ENCODE peak calls at places on chromosome 16, in nine cellular contexts. One of them, this sample, is unnamed.

GRCh38 chr16:87569601-87570559 is 32.4 kb upstream of the JPH3 start:
- DNase-seq in neural crest cell: no peak
- DNase-seq in pancreas: no peak
- DNase-seq in hepatocyte: no peak
- DNase-seq in cardiac muscle cell: no peak
- DNase-seq in fibroblast of the aortic adventitia: peak; percentile 66
- DNase-seq in mesothelial cell of epicardium: no peak
- DNase-seq in H1: no peak
- DNase-seq in tibial nerve: no peak
- DNase-seq in this sample: no peak

GRCh38 chr16:69132424-69133252 is at the start of the genes CHTF8 and UTP4:
- DNase-seq in neural crest cell: peak; percentile 79
- DNase-seq in pancreas: peak; percentile 85
- DNase-seq in hepatocyte: peak; percentile 94
- DNase-seq in cardiac muscle cell: peak; percentile 93
- DNase-seq in fibroblast of the aortic adventitia: peak; percentile 67
- DNase-seq in mesothelial cell of epicardium: peak; percentile 83
- DNase-seq in H1: no peak
- DNase-seq in tibial nerve: peak; percentile 78
- DNase-seq in this sample: peak; percentile 88

GRCh38 chr16:3907586-3907985 is 27.1 kb upstream of the CREBBP start:
- DNase-seq in neural crest cell: no peak
- DNase-seq in pancreas: no peak
- DNase-seq in hepatocyte: peak; percentile 26
- DNase-seq in cardiac muscle cell: no peak
- DNase-seq in fibroblast of the aortic adventitia: no peak
- DNase-seq in mesothelial cell of epicardium: no peak
- DNase-seq in H1: peak; percentile 53
- DNase-seq in tibial nerve: no peak
- DNase-seq in this sample: no peak

GRCh38 chr16:68644715-68645493 is at the start of gene CDH3:
- DNase-seq in neural crest cell: peak; percentile 35
- DNase-seq in pancreas: peak; percentile 54
- DNase-seq in hepatocyte: peak; percentile 80
- DNase-seq in cardiac muscle cell: peak; percentile 58
- DNase-seq in fibroblast of the aortic adventitia: no peak
- DNase-seq in mesothelial cell of epicardium: peak; percentile 59
- DNase-seq in H1: peak; percentile 93
- DNase-seq in tibial nerve: no peak
- DNase-seq in this sample: peak; percentile 32

GRCh38 chr16:5056347-5056746 is 9.4 kb downstream of the C16orf89 start:
- DNase-seq in neural crest cell: peak; percentile 33
- DNase-seq in pancreas: no peak
- DNase-seq in hepatocyte: peak; percentile 46
- DNase-seq in cardiac muscle cell: peak; percentile 57
- DNase-seq in fibroblast of the aortic adventitia: no peak
- DNase-seq in mesothelial cell of epicardium: no peak
- DNase-seq in H1: peak; percentile 81
- DNase-seq in tibial nerve: no peak
- DNase-seq in this sample: peak; percentile 53

GRCh38 chr16:30651124-30652004 is 604 bp downstream of the PRR14 start:
- DNase-seq in neural crest cell: peak; percentile 42
- DNase-seq in pancreas: peak; percentile 74
- DNase-seq in hepatocyte: peak; percentile 90
- DNase-seq in cardiac muscle cell: peak; percentile 74
- DNase-seq in fibroblast of the aortic adventitia: peak; percentile 56
- DNase-seq in mesothelial cell of epicardium: no peak
- DNase-seq in H1: peak; percentile 80
- DNase-seq in tibial nerve: peak; percentile 20
- DNase-seq in this sample: peak; percentile 73

GRCh38 chr16:67236551-67237395 is 9.8 kb downstream of the TMEM208 start:
- DNase-seq in neural crest cell: peak; percentile 42
- DNase-seq in pancreas: no peak
- DNase-seq in hepatocyte: peak; percentile 46
- DNase-seq in cardiac muscle cell: peak; percentile 32
- DNase-seq in fibroblast of the aortic adventitia: peak; percentile 22
- DNase-seq in mesothelial cell of epicardium: no peak
- DNase-seq in H1: peak; percentile 98
- DNase-seq in tibial nerve: no peak
- DNase-seq in this sample: peak; percentile 75

GRCh38 chr16:22728167-22728836 is 85.7 kb upstream of the HS3ST2 start:
- DNase-seq in neural crest cell: no peak
- DNase-seq in pancreas: no peak
- DNase-seq in hepatocyte: no peak
- DNase-seq in cardiac muscle cell: no peak
- DNase-seq in fibroblast of the aortic adventitia: no peak
- DNase-seq in mesothelial cell of epicardium: no peak
- DNase-seq in H1: no peak
- DNase-seq in tibial nerve: no peak
- DNase-seq in this sample: no peak

GRCh38 chr16:30995927-30996323 is 10.9 kb downstream of the HSD3B7 start:
- DNase-seq in neural crest cell: no peak
- DNase-seq in pancreas: no peak
- DNase-seq in hepatocyte: no peak
- DNase-seq in cardiac muscle cell: no peak
- DNase-seq in fibroblast of the aortic adventitia: no peak
- DNase-seq in mesothelial cell of epicardium: no peak
- DNase-seq in H1: no peak
- DNase-seq in tibial nerve: no peak
- DNase-seq in this sample: no peak

DNA sequence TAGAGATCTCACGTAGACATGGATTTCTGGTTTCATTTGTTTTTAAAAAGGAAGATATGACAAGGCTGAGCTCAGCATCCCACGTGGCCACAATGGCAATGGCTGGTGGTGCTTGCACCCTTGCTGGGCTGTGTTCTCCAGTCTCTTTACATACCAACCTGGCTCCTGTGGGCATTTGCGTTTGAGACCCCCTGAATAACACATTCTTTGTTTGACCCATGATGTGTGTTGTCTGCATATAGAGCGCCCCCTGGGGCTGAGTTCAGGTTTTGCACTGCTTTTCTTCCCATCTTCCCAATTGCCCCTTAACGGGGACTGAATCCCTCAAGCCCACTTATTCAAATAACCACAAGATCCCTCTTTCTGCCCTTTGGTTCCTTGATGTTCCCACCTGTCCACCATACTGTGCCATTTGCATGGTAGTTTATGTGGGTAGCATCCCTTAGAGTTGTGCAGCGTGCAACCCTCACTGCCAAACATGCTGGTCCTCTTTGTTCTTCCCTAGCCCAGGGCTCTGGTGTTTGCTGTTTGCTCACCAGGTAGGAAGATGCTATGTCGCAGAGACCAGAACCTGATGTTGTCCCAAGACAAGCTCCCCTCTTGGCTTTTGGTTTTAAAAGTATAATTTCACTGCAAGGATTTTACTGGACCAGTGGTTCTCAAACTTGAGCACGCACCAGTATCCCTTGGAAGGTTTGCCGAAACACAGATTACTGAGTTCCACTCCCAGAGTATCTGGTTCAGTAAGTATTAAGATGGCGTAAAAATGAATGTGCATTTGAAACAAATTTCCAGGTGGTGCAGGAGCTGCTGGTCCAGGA is 38.5 kb upstream of the NKD1 start:
- DNase-seq in neural crest cell: peak; percentile 63
- DNase-seq in pancreas: no peak
- DNase-seq in hepatocyte: no peak
- DNase-seq in cardiac muscle cell: peak; percentile 8
- DNase-seq in fibroblast of the aortic adventitia: peak; percentile 3
- DNase-seq in mesothelial cell of epicardium: no peak
- DNase-seq in H1: peak; percentile 95
- DNase-seq in tibial nerve: peak; percentile 14
- DNase-seq in this sample: peak; percentile 57
- TF ChIP-seq CTCF in neural crest cell: peak; percentile 72
- TF ChIP-seq CTCF in pancreas: no peak
- TF ChIP-seq CTCF in hepatocyte: peak; percentile 38
- TF ChIP-seq CTCF in cardiac muscle cell: peak; percentile 77
- TF ChIP-seq CTCF in fibroblast of the aortic adventitia: peak; percentile 61
- TF ChIP-seq CTCF in mesothelial cell of epicardium: peak; percentile 54
- TF ChIP-seq CTCF in H1: peak; percentile 93
- TF ChIP-seq CTCF in tibial nerve: no peak
- TF ChIP-seq CTCF in this sample: peak; percentile 90

DNA sequence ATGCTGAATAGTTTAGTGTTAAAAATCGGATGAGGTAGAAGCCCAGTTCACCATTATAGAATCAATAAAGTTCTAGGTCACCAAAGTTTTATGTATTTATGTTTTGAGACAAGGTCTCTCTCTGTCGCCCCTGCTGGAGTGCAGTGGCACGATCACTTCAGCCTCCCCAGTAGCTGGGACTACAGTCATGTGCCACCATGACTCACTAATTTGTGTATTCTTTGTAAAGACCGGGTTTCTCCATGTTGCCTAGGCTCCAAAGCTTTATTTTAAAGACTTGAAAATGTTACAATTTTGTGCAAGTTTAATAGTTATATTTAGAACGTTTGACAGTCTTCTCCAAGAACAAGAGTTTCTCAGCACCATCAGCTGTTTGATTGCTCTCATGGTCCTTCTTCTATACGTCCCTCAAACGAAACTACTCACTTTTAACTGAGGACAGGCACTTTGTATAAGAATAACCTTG is 32.1 kb downstream of the NDE1 start:
- DNase-seq in neural crest cell: peak; percentile 6
- DNase-seq in pancreas: no peak
- DNase-seq in hepatocyte: peak; percentile 73
- DNase-seq in cardiac muscle cell: peak; percentile 39
- DNase-seq in fibroblast of the aortic adventitia: peak; percentile 73
- DNase-seq in mesothelial cell of epicardium: no peak
- DNase-seq in H1: peak; percentile 48
- DNase-seq in tibial nerve: peak; percentile 20
- DNase-seq in this sample: peak; percentile 49
- TF ChIP-seq CTCF in neural crest cell: peak; percentile 58
- TF ChIP-seq CTCF in pancreas: no peak
- TF ChIP-seq CTCF in hepatocyte: peak; percentile 26
- TF ChIP-seq CTCF in cardiac muscle cell: peak; percentile 60
- TF ChIP-seq CTCF in fibroblast of the aortic adventitia: peak; percentile 68
- TF ChIP-seq CTCF in mesothelial cell of epicardium: no peak
- TF ChIP-seq CTCF in H1: peak; percentile 64
- TF ChIP-seq CTCF in tibial nerve: peak; percentile 15
- TF ChIP-seq CTCF in this sample: peak; percentile 60

GRCh38 chr16:79051313-79051712 is 549.2 kb downstream of the MAF start:
- DNase-seq in neural crest cell: no peak
- DNase-seq in pancreas: no peak
- DNase-seq in hepatocyte: no peak
- DNase-seq in cardiac muscle cell: no peak
- DNase-seq in fibroblast of the aortic adventitia: no peak
- DNase-seq in mesothelial cell of epicardium: no peak
- DNase-seq in H1: no peak
- DNase-seq in tibial nerve: no peak
- DNase-seq in this sample: no peak

GRCh38 chr16:79049040-79049439 is 551.5 kb downstream of the MAF start:
- DNase-seq in neural crest cell: no peak
- DNase-seq in pancreas: no peak
- DNase-seq in hepatocyte: no peak
- DNase-seq in cardiac muscle cell: no peak
- DNase-seq in fibroblast of the aortic adventitia: no peak
- DNase-seq in mesothelial cell of epicardium: no peak
- DNase-seq in H1: no peak
- DNase-seq in tibial nerve: no peak
- DNase-seq in this sample: no peak

GRCh38 chr16:79050063-79050462 is 550.5 kb downstream of the MAF start:
- DNase-seq in neural crest cell: no peak
- DNase-seq in pancreas: no peak
- DNase-seq in hepatocyte: no peak
- DNase-seq in cardiac muscle cell: no peak
- DNase-seq in fibroblast of the aortic adventitia: no peak
- DNase-seq in mesothelial cell of epicardium: no peak
- DNase-seq in H1: no peak
- DNase-seq in tibial nerve: no peak
- DNase-seq in this sample: no peak

GRCh38 chr16:79045191-79045590 is 555.3 kb downstream of the MAF start:
- DNase-seq in neural crest cell: no peak
- DNase-seq in pancreas: no peak
- DNase-seq in hepatocyte: no peak
- DNase-seq in cardiac muscle cell: no peak
- DNase-seq in fibroblast of the aortic adventitia: no peak
- DNase-seq in mesothelial cell of epicardium: no peak
- DNase-seq in H1: no peak
- DNase-seq in tibial nerve: no peak
- DNase-seq in this sample: no peak

DNA sequence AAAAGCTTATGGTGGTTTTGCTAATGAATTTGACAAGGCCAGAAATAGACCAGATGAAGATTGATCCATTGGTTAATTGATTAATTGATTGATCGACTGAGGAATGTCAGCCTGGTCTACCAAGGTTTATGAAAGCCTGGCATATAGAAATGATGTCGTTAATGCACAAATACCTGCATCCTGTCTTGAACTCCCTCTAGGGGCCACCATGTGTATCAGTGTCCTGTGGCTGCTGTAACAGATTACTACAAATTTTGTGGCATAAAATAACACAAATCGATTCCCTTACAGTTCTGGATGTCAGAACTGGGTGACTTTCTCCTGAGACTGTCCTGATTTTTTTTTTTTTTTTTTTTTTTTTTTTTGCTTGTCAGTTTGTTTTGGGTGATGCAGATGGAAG is 553.2 kb downstream of the MAF start:
- DNase-seq in neural crest cell: no peak
- DNase-seq in pancreas: no peak
- DNase-seq in hepatocyte: no peak
- DNase-seq in cardiac muscle cell: no peak
- DNase-seq in fibroblast of the aortic adventitia: no peak
- DNase-seq in mesothelial cell of epicardium: no peak
- DNase-seq in H1: no peak
- DNase-seq in tibial nerve: no peak
- DNase-seq in this sample: no peak
- TF ChIP-seq CTCF in neural crest cell: peak; percentile 68
- TF ChIP-seq CTCF in pancreas: no peak
- TF ChIP-seq CTCF in hepatocyte: peak; percentile 40
- TF ChIP-seq CTCF in cardiac muscle cell: no peak
- TF ChIP-seq CTCF in fibroblast of the aortic adventitia: peak; percentile 8
- TF ChIP-seq CTCF in mesothelial cell of epicardium: peak; percentile 39
- TF ChIP-seq CTCF in H1: peak; percentile 67
- TF ChIP-seq CTCF in tibial nerve: no peak
- TF ChIP-seq CTCF in this sample: peak; percentile 46

GRCh38 chr16:20952144-20952797 is 51.7 kb downstream of the LYRM1 start:
- DNase-seq in neural crest cell: no peak
- DNase-seq in pancreas: no peak
- DNase-seq in hepatocyte: no peak
- DNase-seq in cardiac muscle cell: no peak
- DNase-seq in fibroblast of the aortic adventitia: no peak
- DNase-seq in mesothelial cell of epicardium: no peak
- DNase-seq in H1: no peak
- DNase-seq in tibial nerve: no peak
- DNase-seq in this sample: no peak

GRCh38 chr16:20950294-20950693 is 49.7 kb downstream of the LYRM1 start:
- DNase-seq in neural crest cell: no peak
- DNase-seq in pancreas: no peak
- DNase-seq in hepatocyte: no peak
- DNase-seq in cardiac muscle cell: no peak
- DNase-seq in fibroblast of the aortic adventitia: no peak
- DNase-seq in mesothelial cell of epicardium: no peak
- DNase-seq in H1: no peak
- DNase-seq in tibial nerve: no peak
- DNase-seq in this sample: no peak

GRCh38 chr16:20944861-20945390 is 44.4 kb downstream of the LYRM1 start:
- DNase-seq in neural crest cell: no peak
- DNase-seq in pancreas: no peak
- DNase-seq in hepatocyte: no peak
- DNase-seq in cardiac muscle cell: no peak
- DNase-seq in fibroblast of the aortic adventitia: peak; percentile 20
- DNase-seq in mesothelial cell of epicardium: no peak
- DNase-seq in H1: no peak
- DNase-seq in tibial nerve: no peak
- DNase-seq in this sample: no peak

GRCh38 chr16:20946015-20946629 is 45.6 kb downstream of the LYRM1 start:
- DNase-seq in neural crest cell: no peak
- DNase-seq in pancreas: no peak
- DNase-seq in hepatocyte: no peak
- DNase-seq in cardiac muscle cell: no peak
- DNase-seq in fibroblast of the aortic adventitia: no peak
- DNase-seq in mesothelial cell of epicardium: no peak
- DNase-seq in H1: no peak
- DNase-seq in tibial nerve: no peak
- DNase-seq in this sample: no peak

GRCh38 chr16:20949660-20950059 is 49.1 kb downstream of the LYRM1 start:
- DNase-seq in neural crest cell: no peak
- DNase-seq in pancreas: no peak
- DNase-seq in hepatocyte: no peak
- DNase-seq in cardiac muscle cell: no peak
- DNase-seq in fibroblast of the aortic adventitia: no peak
- DNase-seq in mesothelial cell of epicardium: no peak
- DNase-seq in H1: no peak
- DNase-seq in tibial nerve: no peak
- DNase-seq in this sample: no peak
- TF ChIP-seq CTCF in neural crest cell: no peak
- TF ChIP-seq CTCF in pancreas: no peak
- TF ChIP-seq CTCF in hepatocyte: no peak
- TF ChIP-seq CTCF in cardiac muscle cell: no peak
- TF ChIP-seq CTCF in fibroblast of the aortic adventitia: no peak
- TF ChIP-seq CTCF in mesothelial cell of epicardium: no peak
- TF ChIP-seq CTCF in H1: no peak
- TF ChIP-seq CTCF in tibial nerve: no peak
- TF ChIP-seq CTCF in this sample: no peak